ENCODE peak calls at places on chromosomes 5 and 9, in eight cellular contexts. E is DMS 273 treated with DMSO at 0.1 percent for 48 hours; I is WTC11; G is activated CD4-positive, CD25-positive, alpha-beta regulatory T cell treated with anti-CD3 and anti-CD28 coated beads, Interleukin-2, amount 50 U/mL, for 72 hours; B is A172; R is activated CD4-positive, alpha-beta T cell treated with anti-CD3 and anti-CD28 coated beads for 36 hours; K is heart left ventricle; N is Calu3. J is an unnamed sample.

GRCh38 chr5:163506726-163507125 is 1.3 kb downstream of the MAT2B start:
- DNase-seq in B (peak), R (peak), K (no peak), G (no peak), E (no peak), I (no peak), N (no peak), J (peak)

GRCh38 chr5:37799865-37800421 is 39.9 kb downstream of the GDNF start:
- DNase-seq in K (no peak), N (no peak), B (no peak), R (no peak), I (no peak), E (no peak), G (no peak), J (no peak)

GRCh38 chr9:100639851-100640250 is 62.0 kb downstream of the CAVIN4 start:
- DNase-seq in E (peak), B (no peak), I (no peak), K (no peak), N (no peak), G (no peak), R (no peak), J (no peak)

GRCh38 chr5:115627295-115627825 is 1.5 kb upstream of the TMED7 start:
- DNase-seq in I (no peak), N (no peak), R (no peak), E (no peak), K (no peak), B (no peak), G (no peak), J (no peak)

GRCh38 chr9:88816591-88816990 is 174.7 kb upstream of the S1PR3 start:
- DNase-seq in E (no peak), B (no peak), G (no peak), N (no peak), K (no peak), R (no peak), I (no peak), J (no peak)

GRCh38 chr5:79642210-79642609 is 30.0 kb downstream of the TENT2 start:
- DNase-seq in G (no peak), N (no peak), R (no peak), E (no peak), B (no peak), K (no peak), I (no peak), J (no peak)

GRCh38 chr9:437066-438015 is 222.7 kb downstream of the DOCK8 start:
- DNase-seq in G (no peak), K (no peak), B (peak), I (no peak), N (no peak), E (no peak), R (no peak), J (no peak)

GRCh38 chr5:84450617-84451414 is 66.1 kb upstream of the EDIL3 start:
- DNase-seq in K (no peak), R (no peak), E (no peak), I (no peak), N (no peak), G (no peak), B (no peak), J (peak)

GRCh38 chr5:116546033-116546742 is 28.4 kb downstream of the SEMA6A start:
- DNase-seq in G (no peak), K (no peak), I (no peak), R (no peak), N (no peak), E (no peak), B (no peak), J (no peak)

GRCh38 chr5:120367896-120368634 is 96.0 kb upstream of the PRR16 start:
- DNase-seq in K (no peak), N (no peak), E (no peak), I (no peak), G (no peak), R (no peak), B (no peak), J (no peak)

GRCh38 chr5:102663771-102664530 is 91.2 kb upstream of the PAM start:
- DNase-seq in B (no peak), E (peak), R (no peak), N (no peak), I (no peak), G (no peak), K (no peak), J (no peak)

GRCh38 chr5:54309237-54309636 is 1.1 kb downstream of the ARL15 start:
- DNase-seq in N (no peak), E (no peak), B (peak), G (no peak), K (no peak), I (no peak), R (peak), J (peak)

GRCh38 chr5:141369994-141370848 is at the start of gene PCDHGB3:
- DNase-seq in N (peak), E (no peak), K (no peak), B (no peak), I (peak), G (no peak), R (peak), J (peak)

GRCh38 chr5:85990998-85991397 is 626.7 kb upstream of the COX7C start:
- DNase-seq in R (no peak), K (no peak), B (no peak), G (no peak), I (no peak), N (no peak), E (no peak), J (no peak)

J was measured in dermis blood vessel endothelial cell.